ENCODE peak calls at places on chromosomes 1 and 21, in seven cellular contexts. C is mesendoderm, W is hepatocyte, S is K562, A is left ventricle myocardium inferior, T is SJSA1, E is tibial artery. H is an unnamed sample. For H3K4me1 and H3K36me3, the result is how much of the 10 kb centered on the place peaks cover.

GRCh38 chr1:81834921-81835698 is 34.4 kb downstream of the ADGRL2 start:
- DNase-seq in W (no peak), A (peak), C (no peak), T (no peak), E (no peak), S (no peak), H (no peak)

GRCh38 chr1:64645742-64646141 is 99.1 kb upstream of the RAVER2 start:
- DNase-seq in S (no peak), E (no peak), T (no peak), A (no peak), W (no peak), C (peak), H (no peak)

GRCh38 chr1:75725256-75725655 is 747 bp downstream of the ACADM start:
- DNase-seq in A (no peak), T (peak), E (no peak), S (no peak), C (no peak), W (no peak), H (no peak)

GRCh38 chr1:7470904-7471638 is 300.0 kb upstream of the VAMP3 start:
- DNase-seq in W (peak), E (peak), S (peak), C (no peak), A (peak), T (peak), H (no peak)

GRCh38 chr1:116491985-116492811 is 78.6 kb downstream of the CD58 start:
- DNase-seq in S (peak), T (no peak), C (no peak), E (no peak), W (no peak), A (no peak), H (no peak)

GRCh38 chr1:41807390-41807789 is 111.3 kb downstream of the HIVEP3 start:
- DNase-seq in S (no peak), E (peak), A (peak), W (no peak), C (no peak), T (no peak), H (no peak)

GRCh38 chr1:56456426-56457101 is 122.8 kb downstream of the PLPP3 start:
- DNase-seq in S (no peak), T (no peak), E (no peak), W (peak), C (peak), A (no peak), H (no peak)

GRCh38 chr21:42654913-42655796 is 1.7 kb downstream of the PDE9A start:
- DNase-seq in W (no peak), E (no peak), T (no peak), A (no peak), S (no peak), C (no peak), H (peak)

GRCh38 chr1:234609528-234610042 is 393 bp downstream of the IRF2BP2 start:
- DNase-seq in A (no peak), W (no peak), C (no peak), E (no peak), T (no peak), S (peak), H (no peak)

GRCh38 chr1:13702425-13703127 is 2.6 kb downstream of the PRDM2 start:
- DNase-seq in C (no peak), S (no peak), W (no peak), A (no peak), E (no peak), T (no peak), H (no peak)

GRCh38 chr1:105793541-105794146 is 1262.8 kb upstream of the PRMT6 start:
- DNase-seq in A (no peak), C (peak), T (no peak), S (peak), E (no peak), W (peak), H (peak)

GRCh38 chr1:15107897-15108296 is 45.6 kb upstream of the TMEM51 start:
- DNase-seq in S (no peak), T (no peak), C (no peak), A (no peak), W (no peak), E (no peak), H (no peak)

GRCh38 chr1:37461698-37462436 is 12.5 kb upstream of the ZC3H12A start:
- DNase-seq in A (no peak), S (no peak), T (no peak), W (no peak), C (no peak), E (no peak), H (no peak)

GRCh38 chr1:153728305-153729066 is 636 bp downstream of the INTS3 start:
- DNase-seq in W (peak), E (peak), A (peak), T (peak), S (peak), C (peak), H (peak)

GRCh38 chr1:3779912-3780416 is 7.4 kb downstream of the SMIM1 start:
- DNase-seq in C (no peak), E (no peak), W (no peak), S (no peak), A (no peak), T (no peak), H (no peak)

GRCh38 chr1:54229281-54229891 is 29.4 kb downstream of the MRPL37 start:
- DNase-seq in A (no peak), E (no peak), S (no peak), T (peak), W (no peak), C (peak), H (no peak)

GRCh38 chr1:844472-845026 is 79.2 kb upstream of the SAMD11 start:
- DNase-seq in A (no peak), E (no peak), S (no peak), W (no peak), C (peak), T (no peak), H (no peak)

GRCh38 chr1:109947582-109948284 is 36.8 kb upstream of the AHCYL1 start:
- DNase-seq in E (no peak), A (no peak), C (peak), W (no peak), S (no peak), T (no peak), H (no peak)

GRCh38 chr1:179708434-179709195 is 34.5 kb upstream of the FAM163A start:
- DNase-seq in E (no peak), T (no peak), S (no peak), C (peak), A (no peak), W (no peak), H (no peak)

GRCh38 chr21:34640858-34641257 is 25.9 kb upstream of the RCAN1 start:
- DNase-seq in E (no peak), A (no peak), W (no peak), T (peak), C (peak), S (no peak), H (no peak)

GRCh38 chr1:190578531-190578930 is 100.9 kb upstream of the BRINP3 start:
- DNase-seq in S (no peak), E (no peak), W (no peak), A (no peak), C (no peak), T (no peak), H (no peak)

GRCh38 chr1:154137888-154138287 is 17.0 kb downstream of the NUP210L start:
- DNase-seq in W (no peak), A (no peak), S (no peak), T (no peak), C (no peak), E (no peak), H (no peak)

GRCh38 chr1:163824006-163824405 is 502.3 kb downstream of the NUF2 start:
- DNase-seq in C (no peak), T (no peak), S (no peak), E (no peak), A (peak), W (no peak), H (no peak)

GRCh38 chr1:211487082-211487481 is 4.9 kb downstream of the RD3 start:
- DNase-seq in W (no peak), A (no peak), S (no peak), E (peak), T (no peak), C (no peak), H (no peak)

GRCh38 chr21:31622397-31622796 is 37.1 kb upstream of the SOD1 start:
- DNase-seq in E (no peak), S (no peak), T (no peak), C (no peak), W (no peak), A (no peak), H (no peak)

GRCh38 chr1:214241060-214241459 is 39.9 kb upstream of the SMYD2 start:
- DNase-seq in E (no peak), C (no peak), W (no peak), A (no peak), T (no peak), S (no peak), H (no peak)

GRCh38 chr21:31908106-31909031 is 35.5 kb downstream of the HUNK start:
- DNase-seq in E (no peak), A (no peak), T (peak), W (peak), C (peak), S (no peak), H (no peak)

GRCh38 chr1:7705908-7706216 is 65.2 kb upstream of the VAMP3 start:
- DNase-seq in A (no peak), E (no peak), C (no peak), T (no peak), W (no peak), S (no peak), H (no peak)

GRCh38 chr1:156366378-156366777 is 2.6 kb upstream of the RHBG start:
- DNase-seq in C (no peak), W (no peak), E (no peak), T (no peak), A (no peak), S (no peak), H (no peak)

GRCh38 chr1:65027699-65028358 is 61.5 kb upstream of the JAK1 start:
- DNase-seq in A (peak), E (no peak), W (no peak), T (no peak), S (no peak), C (no peak), H (peak)

GRCh38 chr1:54987830-54988705 is 7.6 kb downstream of the TMEM61 start:
- DNase-seq in W (no peak), S (no peak), T (no peak), C (peak), A (no peak), E (no peak), H (no peak)

GRCh38 chr21:45459171-45460010 is 54.4 kb downstream of the COL18A1 start:
- DNase-seq in E (no peak), W (no peak), A (peak), T (no peak), C (no peak), S (no peak), H (peak)

GRCh38 chr21:45461369-45461750 is 56.4 kb downstream of the COL18A1 start:
- DNase-seq in S (no peak), T (no peak), E (no peak), W (no peak), C (no peak), A (peak), H (no peak)

GRCh38 chr21:45458281-45459170 is 53.6 kb downstream of the COL18A1 start:
- DNase-seq in W (no peak), T (no peak), S (no peak), C (no peak), E (no peak), A (peak), H (peak)

GRCh38 chr21:45460611-45461368 is 55.8 kb downstream of the COL18A1 start:
- DNase-seq in T (peak), A (no peak), S (no peak), C (peak), W (no peak), E (no peak), H (no peak)

DNA sequence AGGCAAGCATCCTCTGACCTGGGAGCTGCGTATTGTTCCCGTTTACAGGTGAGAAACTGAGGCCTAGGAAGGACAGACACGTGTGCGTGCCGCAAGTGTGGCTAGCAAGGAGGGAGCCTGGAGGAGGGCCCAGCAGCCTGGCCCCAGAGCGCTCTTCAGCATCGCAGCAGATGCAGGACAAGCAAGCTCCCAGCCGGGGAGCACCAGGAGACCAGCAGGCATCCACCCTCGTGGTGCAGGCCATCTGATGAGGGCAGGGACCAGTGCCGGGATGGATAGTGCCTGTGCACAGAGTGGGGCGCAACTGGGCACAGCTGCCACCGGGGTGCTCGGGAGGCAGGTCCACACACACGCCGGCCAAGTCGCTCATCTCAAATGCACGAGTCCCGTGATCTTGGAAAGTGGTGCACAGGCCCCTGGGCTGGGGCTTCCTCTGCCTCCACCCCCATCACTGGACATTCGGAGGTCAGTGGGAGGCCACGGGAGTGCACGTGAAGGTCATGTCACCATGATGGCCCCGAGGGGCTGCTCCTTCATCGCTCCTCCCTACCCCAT is 55.1 kb downstream of the COL18A1 start:
- DNase-seq in S (no peak), A (peak), T (no peak), C (no peak), W (no peak), E (no peak), H (no peak)
- H3K4me1 ChIP-seq in S (half or more), A (under half), T (under half), C (under half), W (under half), E (under half), H (under half)

DNA sequence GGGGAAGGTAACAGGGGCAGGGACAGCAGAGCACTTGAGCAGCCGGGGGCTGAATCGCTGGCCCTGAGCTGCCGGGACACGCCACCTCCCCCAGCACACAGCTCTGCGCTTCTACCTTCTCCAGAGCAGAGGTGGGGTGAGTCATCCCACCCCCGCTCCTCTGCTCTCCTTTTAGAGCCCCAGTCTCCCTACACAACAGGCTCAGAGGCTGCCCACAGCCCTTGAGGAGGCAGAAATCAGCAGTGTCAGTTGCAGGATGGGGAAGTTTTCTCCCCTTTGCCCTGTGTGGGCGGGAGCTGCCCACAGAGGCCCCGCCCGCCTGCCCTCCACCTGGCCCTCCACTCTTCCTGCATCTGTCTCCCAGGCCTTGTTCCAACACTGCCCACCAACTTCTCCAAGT is 94.6 kb downstream of the STUM start:
- DNase-seq in C (peak), A (peak), W (peak), T (peak), E (no peak), S (peak), H (peak)
- H3K36me3 ChIP-seq in C (under half), A (half or more), W (under half), T (under half), E (under half), S (under half), H (under half)

DNA sequence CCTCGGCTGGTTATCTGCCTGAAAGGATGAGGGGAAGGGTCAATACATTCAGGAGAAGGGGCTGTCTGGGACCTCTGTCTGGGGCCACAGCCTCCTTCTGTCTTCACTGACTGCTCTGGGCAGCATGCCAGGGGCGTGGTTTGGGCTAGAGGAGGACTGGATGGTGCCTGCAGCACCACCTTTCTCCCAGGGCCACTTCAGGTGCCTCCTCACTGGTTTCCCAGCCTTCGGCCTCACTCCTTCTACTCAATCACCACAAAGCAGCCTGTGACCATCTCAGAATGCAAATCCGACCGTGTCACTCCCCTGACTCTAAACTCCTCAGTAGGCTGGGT is 49.9 kb upstream of the ECE1 start:
- DNase-seq in A (no peak), E (peak), T (no peak), W (no peak), S (no peak), C (no peak), H (peak)
- H3K4me1 ChIP-seq in A (half or more), E (half or more), T (under half), W (half or more), S (under half), C (under half), H (half or more)

GRCh38 chr1:22508991-22509390 is 54.3 kb upstream of the EPHA8 start:
- DNase-seq in S (no peak), T (no peak), W (no peak), A (no peak), C (no peak), E (no peak), H (no peak)

GRCh38 chr1:22512873-22513272 is 50.4 kb upstream of the EPHA8 start:
- DNase-seq in W (no peak), E (no peak), A (no peak), C (no peak), S (no peak), T (no peak), H (no peak)

GRCh38 chr1:22507582-22507981 is 55.7 kb upstream of the EPHA8 start:
- DNase-seq in W (no peak), E (no peak), C (peak), T (no peak), A (no peak), S (no peak), H (no peak)

GRCh38 chr1:22508329-22508728 is 55.0 kb upstream of the EPHA8 start:
- DNase-seq in S (no peak), W (no peak), T (no peak), E (no peak), C (no peak), A (no peak), H (no peak)

GRCh38 chr1:22509815-22510214 is 53.5 kb upstream of the EPHA8 start:
- DNase-seq in S (no peak), T (no peak), A (no peak), E (no peak), C (no peak), W (no peak), H (no peak)
- H3K36me3 ChIP-seq in S (half or more), T (half or more), A (half or more), E (half or more), C (under half), W (under half), H (half or more)

H was measured in right lobe of liver.